ENCODE peak calls at places on chromosome 3, in four cellular contexts. V is non-pigmented ciliary epithelial cell; B is hypothalamus; Z is stimulated activated CD4-positive, alpha-beta T cell treated with anti-CD3 and anti-CD28 coated beads, Interleukin-2, amount 100 ng/mL, for 48 hours. F is an unnamed sample.

GRCh38 chr3:14435175-14436011 is 33.0 kb downstream of the SLC6A6 start:
- DNase-seq in V (no peak), B (no peak), Z (no peak), F (no peak)

GRCh38 chr3:38998086-38998485 is 53.7 kb downstream of the SCN11A start:
- DNase-seq in V (no peak), B (no peak), Z (no peak), F (no peak)

GRCh38 chr3:28286595-28286994 is 45.2 kb downstream of the CMC1 start:
- DNase-seq in V (no peak), B (no peak), Z (no peak), F (no peak)

GRCh38 chr3:44682182-44682896 is 30.1 kb upstream of the ZNF502 start:
- DNase-seq in V (peak; percentile 23), B (no peak), Z (no peak), F (no peak)

GRCh38 chr3:13648744-13649096 is 99.8 kb downstream of the FBLN2 start:
- DNase-seq in V (no peak), B (no peak), Z (no peak), F (no peak)

GRCh38 chr3:69855436-69856162 is 116.3 kb downstream of the MITF start:
- DNase-seq in V (no peak), B (no peak), Z (no peak), F (no peak)

GRCh38 chr3:150612494-150612893 is 9.4 kb downstream of the SELENOT start:
- DNase-seq in V (no peak), B (no peak), Z (no peak), F (no peak)

GRCh38 chr3:183533410-183534132 is 21.9 kb downstream of the KLHL6 start:
- DNase-seq in V (no peak), B (no peak), Z (no peak), F (no peak)

F was measured in amygdala.